ENCODE peak calls at places on chromosomes 6 and 20, in four cellular contexts. H is breast epithelium, M is fibroblast of lung, W is mucosa of descending colon. B is an unnamed sample.

GRCh38 chr6:41167173-41167963 is 4.5 kb upstream of the TREM2 start:
- DNase-seq in W (no peak), H (no peak), M (peak; percentile 11), B (no peak)

GRCh38 chr6:6384520-6384919 is 64.1 kb upstream of the F13A1 start:
- DNase-seq in M (no peak), H (no peak), W (no peak), B (no peak)

GRCh38 chr6:10426781-10427279 is 12.0 kb upstream of the TFAP2A start:
- DNase-seq in W (no peak), M (no peak), H (no peak), B (no peak)

GRCh38 chr6:25175656-25176055 is 103.5 kb upstream of the CARMIL1 start:
- DNase-seq in H (no peak), W (no peak), M (no peak), B (no peak)

GRCh38 chr20:49913399-49914047 is 1.8 kb downstream of the SPATA2 start:
- DNase-seq in W (no peak), H (no peak), M (no peak), B (no peak)

GRCh38 chr20:43316271-43316670 is 126.6 kb upstream of the PTPRT start:
- DNase-seq in M (no peak), H (no peak), W (no peak), B (no peak)

GRCh38 chr6:13159295-13159694 is 169.0 kb downstream of the TBC1D7 start:
- DNase-seq in W (no peak), M (no peak), H (no peak), B (peak; percentile 38)

GRCh38 chr20:49569403-49570115 is 1.6 kb upstream of the PTGIS start:
- DNase-seq in W (no peak), M (no peak), H (no peak), B (no peak)

GRCh38 chr6:110741517-110741916 is 73.8 kb downstream of the CDK19 start:
- DNase-seq in W (no peak), H (no peak), M (no peak), B (no peak)

GRCh38 chr6:119134752-119135151 is 56.3 kb upstream of the FAM184A start:
- DNase-seq in M (no peak), H (no peak), W (no peak), B (no peak)

GRCh38 chr20:13839421-13840092 is 54.7 kb downstream of the NDUFAF5 start:
- DNase-seq in M (peak; percentile 34), W (no peak), H (no peak), B (peak; percentile 11)

GRCh38 chr6:143940011-143940597 is 68.0 kb downstream of the PLAGL1 start:
- DNase-seq in H (no peak), W (no peak), M (peak; percentile 53), B (peak; percentile 21)

GRCh38 chr6:68709882-68710281 is 74.8 kb downstream of the ADGRB3 start:
- DNase-seq in H (no peak), M (no peak), W (no peak), B (no peak)

GRCh38 chr6:148414836-148415235 is 72.2 kb downstream of the SASH1 start:
- DNase-seq in W (no peak), M (peak; percentile 80), H (no peak), B (no peak)

GRCh38 chr6:16727996-16728395 is 33.3 kb downstream of the ATXN1 start:
- DNase-seq in M (no peak), H (no peak), W (no peak), B (no peak)

GRCh38 chr6:28010526-28010925 is 53.5 kb downstream of the OR2B6 start:
- DNase-seq in M (no peak), H (no peak), W (no peak), B (no peak)

GRCh38 chr20:51534764-51535386 is 7.6 kb downstream of the NFATC2 start:
- DNase-seq in M (no peak), H (no peak), W (no peak), B (no peak)

GRCh38 chr20:19427913-19428800 is 215.7 kb downstream of the SLC24A3 start:
- DNase-seq in W (no peak), H (no peak), M (no peak), B (no peak)

GRCh38 chr20:31607640-31608255 is 2.7 kb downstream of the ID1 start:
- DNase-seq in W (no peak), H (no peak), M (peak; percentile 45), B (no peak)

GRCh38 chr6:22231050-22231449 is 65.8 kb downstream of the PRL start:
- DNase-seq in W (no peak), M (no peak), H (no peak), B (no peak)

GRCh38 chr20:59455392-59456341 is 148.7 kb upstream of the PHACTR3 start:
- DNase-seq in M (peak; percentile 8), H (no peak), W (no peak), B (no peak)

GRCh38 chr20:23127506-23128279 is 41.6 kb upstream of the CD93 start:
- DNase-seq in H (no peak), M (no peak), W (no peak), B (no peak)

GRCh38 chr6:5665173-5665572 is 341.6 kb downstream of the NRN1 start:
- DNase-seq in W (no peak), H (no peak), M (no peak), B (no peak)

GRCh38 chr6:167987396-167987795 is 10.1 kb upstream of the KIF25 start:
- DNase-seq in W (no peak), H (no peak), M (no peak), B (no peak)